ENCODE peak calls at places on chromosomes 5 and 9, in nine cellular contexts. B, P, I, X, Q, D, W, N and V are unnamed samples.

GRCh38 chr5:94690778-94691177 is 72.3 kb downstream of the SLF1 start:
- DNase-seq in X (no peak), P (no peak), I (no peak), D (no peak), N (no peak), B (no peak), Q (no peak), W (no peak), V (no peak)

GRCh38 chr5:130055572-130055971 is 151.3 kb downstream of the CHSY3 start:
- DNase-seq in I (no peak), D (no peak), X (no peak), P (no peak), N (no peak), W (no peak), Q (no peak), B (no peak), V (no peak)

GRCh38 chr5:10565785-10566506 is 2.1 kb downstream of the ANKRD33B start:
- DNase-seq in D (no peak), N (no peak), X (peak), Q (no peak), W (no peak), B (no peak), I (no peak), P (no peak), V (no peak)

GRCh38 chr5:163529698-163530097 is 24.3 kb downstream of the MAT2B start:
- DNase-seq in Q (peak), X (no peak), P (no peak), D (no peak), B (no peak), I (no peak), N (no peak), W (no peak), V (no peak)

GRCh38 chr5:87410941-87411340 is 1.8 kb downstream of the CCNH start:
- DNase-seq in P (no peak), B (peak), N (peak), X (no peak), I (no peak), D (no peak), Q (no peak), W (peak), V (no peak)

GRCh38 chr5:127337876-127338275 is 47.3 kb downstream of the MEGF10 start:
- DNase-seq in I (no peak), P (no peak), N (no peak), W (no peak), X (no peak), Q (no peak), D (no peak), B (no peak), V (no peak)

GRCh38 chr9:91182831-91183230 is 178.9 kb downstream of the AUH start:
- DNase-seq in Q (no peak), W (no peak), N (no peak), I (no peak), X (no peak), B (no peak), D (no peak), P (no peak), V (no peak)

GRCh38 chr5:16467363-16468219 is 2.0 kb upstream of the ZNF622 start:
- DNase-seq in N (peak), D (no peak), B (no peak), X (no peak), I (no peak), Q (no peak), W (no peak), P (no peak), V (no peak)

GRCh38 chr5:62286834-62287611 is 19.0 kb upstream of the KIF2A start:
- DNase-seq in B (no peak), Q (no peak), N (no peak), W (no peak), D (no peak), X (no peak), I (no peak), P (no peak), V (no peak)

GRCh38 chr9:134089972-134090371 is 22.1 kb upstream of the BRD3 start:
- DNase-seq in W (no peak), B (no peak), P (no peak), N (no peak), Q (no peak), I (no peak), X (no peak), D (no peak), V (no peak)

GRCh38 chr5:23704176-23704855 is 196.9 kb downstream of the PRDM9 start:
- DNase-seq in I (no peak), P (no peak), B (no peak), Q (no peak), N (no peak), W (no peak), X (no peak), D (no peak), V (no peak)

GRCh38 chr9:129052592-129052991 is 16.2 kb downstream of the MIGA2 start:
- DNase-seq in W (no peak), Q (peak), X (peak), P (no peak), N (no peak), D (no peak), B (no peak), I (peak), V (peak)

GRCh38 chr9:18463991-18464390 is 10.0 kb upstream of the ADAMTSL1 start:
- DNase-seq in B (no peak), P (no peak), N (no peak), X (no peak), D (no peak), W (no peak), Q (no peak), I (no peak), V (no peak)

GRCh38 chr5:180825768-180826525 is 23.3 kb upstream of the MGAT1 start:
- DNase-seq in D (no peak), B (no peak), P (no peak), W (no peak), N (no peak), X (peak), Q (peak), I (peak), V (no peak)

GRCh38 chr5:170986598-170986997 is 124.8 kb downstream of the RANBP17 start:
- DNase-seq in N (peak), I (no peak), D (no peak), X (no peak), P (no peak), Q (no peak), W (no peak), B (peak), V (no peak)

GRCh38 chr5:71528206-71528605 is 58.9 kb upstream of the MCCC2 start:
- DNase-seq in I (no peak), P (no peak), B (no peak), D (no peak), W (no peak), X (no peak), N (no peak), Q (no peak), V (no peak)

GRCh38 chr5:6266671-6267197 is 111.6 kb downstream of the MED10 start:
- DNase-seq in X (no peak), D (no peak), Q (no peak), I (no peak), N (no peak), B (no peak), P (no peak), W (no peak), V (no peak)

GRCh38 chr5:125153231-125153630 is 406.8 kb upstream of the ZNF608 start:
- DNase-seq in P (no peak), I (no peak), Q (no peak), B (no peak), X (no peak), W (no peak), N (no peak), D (no peak), V (no peak)

GRCh38 chr5:124592891-124593290 is 153.5 kb downstream of the ZNF608 start:
- DNase-seq in I (no peak), N (no peak), W (no peak), P (no peak), Q (no peak), B (no peak), X (no peak), D (no peak), V (no peak)